ENCODE peak calls at places on chromosomes 2 and 18, in seven cellular contexts. N, M, K, E, R, B and U are unnamed samples.

GRCh38 chr18:11909081-11909410 is 929 bp upstream of the MPPE1 start:
- DNase-seq in N (no peak), E (no peak), M (no peak), R (no peak), B (no peak), K (no peak), U (no peak)

GRCh38 chr2:38462121-38462634 is 85.1 kb upstream of the ATL2 start:
- DNase-seq in K (peak; percentile 78), R (no peak), N (no peak), E (no peak), B (no peak), M (peak; percentile 94), U (no peak)

GRCh38 chr18:5630766-5631413 is 87.1 kb upstream of the EPB41L3 start:
- DNase-seq in E (no peak), R (no peak), K (no peak), M (no peak), B (peak; percentile 29), N (no peak), U (no peak)

GRCh38 chr2:72958542-72959385 is 41.4 kb downstream of the EMX1 start:
- DNase-seq in E (no peak), R (no peak), K (no peak), N (no peak), M (no peak), B (no peak), U (no peak)

GRCh38 chr2:149084924-149085795 is 46.7 kb downstream of the LYPD6B start:
- DNase-seq in K (no peak), N (no peak), E (no peak), R (no peak), B (no peak), M (no peak), U (no peak)

GRCh38 chr2:54652540-54652939 is 70.9 kb upstream of the EML6 start:
- DNase-seq in B (no peak), K (no peak), M (no peak), N (no peak), R (no peak), E (no peak), U (no peak)

GRCh38 chr18:40582105-40582504 is 1372.9 kb upstream of the PIK3C3 start:
- DNase-seq in R (no peak), N (peak; percentile 8), K (no peak), E (no peak), B (no peak), M (no peak), U (no peak)

GRCh38 chr2:30335981-30336538 is 104.7 kb downstream of the LBH start:
- DNase-seq in R (no peak), E (no peak), B (no peak), M (no peak), K (no peak), N (no peak), U (no peak)

GRCh38 chr2:110101280-110101844 is 14.3 kb downstream of the MALL start:
- DNase-seq in B (peak; percentile 95), N (peak; percentile 14), R (peak; percentile 97), K (peak; percentile 89), E (peak; percentile 95), M (peak; percentile 91), U (no peak)

GRCh38 chr2:239106314-239106908 is 258.5 kb downstream of the TWIST2 start:
- DNase-seq in N (peak; percentile 52), E (no peak), B (no peak), R (no peak), K (no peak), M (peak; percentile 18), U (no peak)

GRCh38 chr2:219073413-219074129 is 12.8 kb upstream of the IHH start:
- DNase-seq in K (no peak), N (peak; percentile 98), R (no peak), B (peak; percentile 25), M (peak; percentile 55), E (no peak), U (peak; percentile 20)

GRCh38 chr18:74976331-74976909 is 232.5 kb downstream of the PTGR3 start:
- DNase-seq in M (no peak), K (no peak), E (no peak), R (no peak), B (no peak), N (no peak), U (no peak)

DNA sequence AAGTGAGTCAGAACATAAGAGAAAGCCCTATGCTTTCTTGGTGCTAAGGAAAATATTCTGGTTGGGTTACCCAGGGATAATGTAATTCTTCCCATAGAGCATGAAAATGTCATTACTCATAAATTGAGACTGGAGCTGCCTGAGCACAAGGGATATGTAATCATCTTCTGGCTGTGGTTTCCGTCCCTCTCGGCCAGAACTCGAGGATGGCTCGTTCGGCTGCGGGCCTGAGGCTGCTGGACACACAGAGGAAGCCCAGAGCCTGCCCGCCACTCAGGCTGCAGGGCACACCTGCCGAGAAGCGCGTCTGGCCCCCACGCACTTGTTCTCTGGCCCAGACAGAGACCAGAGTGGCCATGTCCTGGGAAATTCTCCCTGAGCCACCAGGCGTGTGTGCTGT is 104.9 kb downstream of the ASAP2 start:
- DNase-seq in R (no peak), N (no peak), K (no peak), B (no peak), M (no peak), E (no peak), U (no peak)
- TF ChIP-seq POLR2AphosphoS5 in R (peak; percentile 55), N (no peak), K (no peak), B (no peak), M (no peak), E (no peak), U (no peak)

GRCh38 chr2:69389271-69389670 is 2.2 kb upstream of the GFPT1 start:
- DNase-seq in M (no peak), R (no peak), B (no peak), E (no peak), N (no peak), K (no peak), U (no peak)

GRCh38 chr2:69385443-69386151 is 1.4 kb downstream of the GFPT1 start:
- DNase-seq in B (no peak), E (no peak), N (no peak), R (no peak), M (peak; percentile 54), K (no peak), U (no peak)

GRCh38 chr2:69386376-69386775 is 651 bp downstream of the GFPT1 start:
- DNase-seq in K (no peak), N (no peak), E (no peak), R (no peak), M (no peak), B (no peak), U (no peak)

GRCh38 chr2:69387770-69388481 is 899 bp upstream of the GFPT1 start:
- DNase-seq in N (no peak), K (no peak), B (no peak), M (no peak), E (no peak), R (no peak), U (no peak)

DNA sequence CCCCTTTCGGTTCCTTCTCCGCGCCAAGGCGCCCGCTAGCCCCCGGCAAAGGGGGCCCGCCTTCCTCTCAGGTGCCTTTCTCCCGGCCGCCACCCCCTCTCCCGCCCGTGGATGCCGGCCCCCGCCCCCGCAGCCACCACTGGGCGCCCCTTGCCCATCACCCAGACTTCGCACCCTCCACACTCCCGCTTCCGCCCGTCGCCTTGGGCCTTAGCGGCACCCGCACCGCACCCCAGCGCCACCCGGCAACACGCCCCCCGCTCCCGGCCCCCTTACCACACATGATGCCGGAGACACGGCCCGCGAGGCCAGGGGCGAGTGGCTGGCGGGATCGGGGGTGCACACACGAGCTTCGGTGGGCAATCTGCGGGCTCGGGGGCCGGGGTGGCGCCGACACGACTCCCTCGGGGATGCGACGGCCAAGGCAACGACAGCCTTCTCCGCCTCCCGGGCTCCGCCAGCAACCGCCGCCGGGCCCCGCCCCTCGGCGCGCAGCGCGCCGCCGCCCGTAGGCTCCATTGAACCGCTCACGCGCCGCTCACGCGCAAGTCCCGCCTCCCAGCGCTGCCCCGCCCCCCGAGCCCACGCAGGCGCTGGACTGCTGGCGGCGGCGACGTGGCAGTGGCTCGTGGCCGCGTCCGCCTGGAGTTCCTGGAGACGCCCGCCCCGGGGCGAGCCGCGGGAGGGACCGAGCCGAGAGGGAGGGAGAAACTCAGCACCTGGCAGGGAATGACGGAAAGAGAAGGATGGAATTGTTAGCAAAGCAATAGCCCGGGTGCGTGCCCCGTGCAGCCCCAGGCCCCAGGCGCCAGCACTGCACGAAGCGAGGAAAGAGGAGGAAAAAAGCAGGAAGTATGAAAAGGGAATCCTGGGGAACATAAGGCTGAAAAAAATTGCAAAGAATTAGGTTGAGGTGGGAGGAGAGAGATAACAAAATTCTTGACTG is at the start of gene GFPT1:
- DNase-seq in K (peak; percentile 94), M (peak; percentile 65), N (peak; percentile 89), E (peak; percentile 94), B (peak; percentile 100), R (peak; percentile 94), U (no peak)
- H3K27ac ChIP-seq in K (peak within 1 kb of the TSS; percentile 93), M (peak within 1 kb of the TSS; percentile 37), N (peak within 1 kb of the TSS; percentile 75), E (peak within 1 kb of the TSS; percentile 87), B (peak within 1 kb of the TSS; percentile 88), R (peak within 1 kb of the TSS; percentile 93), U (peak within 1 kb of the TSS; percentile 65)

GRCh38 chr2:171889808-171890207 is 4.2 kb downstream of the SLC25A12 start:
- DNase-seq in K (no peak), M (no peak), N (no peak), B (no peak), R (no peak), E (no peak), U (no peak)

GRCh38 chr2:171894612-171894947 is 536 bp upstream of the SLC25A12 start:
- DNase-seq in E (no peak), B (no peak), R (no peak), N (no peak), M (no peak), K (no peak), U (no peak)

GRCh38 chr2:171893196-171893823 is 734 bp downstream of the SLC25A12 start:
- DNase-seq in E (no peak), B (no peak), M (no peak), R (no peak), N (no peak), K (no peak), U (no peak)

GRCh38 chr2:171895781-171896180 is 1.7 kb upstream of the SLC25A12 start:
- DNase-seq in E (no peak), K (no peak), N (no peak), R (no peak), B (no peak), M (no peak), U (no peak)

DNA sequence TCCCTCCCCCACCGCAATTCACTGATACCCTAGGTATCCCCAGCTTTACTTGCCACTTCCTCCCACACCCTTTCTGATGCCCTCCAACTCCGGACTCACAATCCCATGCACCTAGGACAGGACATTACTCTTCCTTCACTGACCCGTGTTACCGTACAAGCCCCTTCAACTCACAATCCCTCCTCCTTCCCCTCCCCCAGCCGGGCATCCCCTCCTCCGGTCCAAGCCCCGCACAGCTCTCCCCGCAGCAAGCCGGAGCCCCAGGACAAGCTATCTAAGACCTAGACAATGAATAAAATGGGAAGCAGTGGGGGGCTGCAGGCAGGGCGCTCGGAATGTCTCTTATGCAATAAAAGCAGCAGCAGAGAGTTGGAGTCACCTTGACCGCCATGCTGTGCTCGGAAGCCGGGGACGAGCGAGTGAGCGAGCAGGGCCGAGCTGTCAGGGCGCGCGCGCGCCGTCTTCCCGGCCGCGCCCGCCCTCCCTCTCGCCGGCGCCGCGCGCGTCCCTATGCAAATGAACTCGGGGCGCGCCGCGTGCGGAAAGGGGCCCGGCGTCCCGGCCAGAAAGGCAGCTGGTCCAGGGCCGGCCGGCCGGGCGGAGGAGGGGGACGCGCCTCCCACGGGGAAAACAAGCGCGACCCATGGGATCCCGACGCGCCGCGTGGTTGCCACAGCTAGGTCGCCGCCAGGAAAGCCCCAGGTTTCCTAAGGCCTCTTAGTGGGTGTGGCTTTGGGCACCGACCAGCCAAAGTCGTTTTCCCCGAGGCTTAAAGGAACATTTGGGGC is at the start of gene SLC25A12:
- DNase-seq in R (no peak), E (peak; percentile 78), N (peak; percentile 96), B (peak; percentile 97), K (peak; percentile 72), M (peak; percentile 45), U (no peak)
- TF ChIP-seq POLR2AphosphoS5 in R (peak; percentile 47), E (no peak), N (peak; percentile 77), B (peak; percentile 39), K (peak; percentile 57), M (peak; percentile 79), U (peak; percentile 76)

GRCh38 chr2:112317303-112318158 is 42.1 kb downstream of the ZC3H6 start:
- DNase-seq in M (no peak), K (no peak), B (no peak), R (no peak), N (no peak), E (no peak), U (no peak)
- H3K27ac ChIP-seq in M (no peak overlapping the region), K (no peak overlapping the region), B (no peak overlapping the region), R (no peak overlapping the region), N (no peak overlapping the region), E (no peak overlapping the region), U (no peak overlapping the region)